ENCODE peak calls at places on chromosome 10, in four cellular contexts. O is tibial nerve, R is adrenal gland, A is heart left ventricle. S is an unnamed sample. For H3K4me1, the result is how much of the 10 kb centered on the place peaks cover.

GRCh38 chr10:43818687-43819086 is 170.0 kb upstream of the ZNF32 start:
- DNase-seq in O (no peak), R (no peak), A (no peak), S (no peak)

GRCh38 chr10:125472037-125472607 is 210.8 kb downstream of the TEX36 start:
- DNase-seq in O (no peak), R (no peak), A (no peak), S (no peak)

GRCh38 chr10:93995598-93996271 is 2.0 kb downstream of the PLCE1 start:
- DNase-seq in R (no peak), O (no peak), A (no peak), S (no peak)

GRCh38 chr10:43649149-43649523 is 455 bp upstream of the ZNF32 start:
- DNase-seq in O (no peak), R (no peak), A (no peak), S (no peak)

GRCh38 chr10:132814469-132814856 is 28.5 kb upstream of the NKX6-2 start:
- DNase-seq in R (no peak), O (no peak), A (no peak), S (peak)

GRCh38 chr10:6203331-6204062 is 765 bp downstream of the PFKFB3 start:
- DNase-seq in R (peak), A (peak), O (no peak), S (peak)

GRCh38 chr10:115129752-115130151 is 36.6 kb downstream of the ATRNL1 start:
- DNase-seq in R (no peak), A (no peak), O (no peak), S (no peak)

GRCh38 chr10:131193923-131194322 is 117.6 kb downstream of the TCERG1L start:
- DNase-seq in A (no peak), O (no peak), R (no peak), S (no peak)

GRCh38 chr10:132812544-132812943 is 26.6 kb upstream of the NKX6-2 start:
- DNase-seq in O (no peak), A (no peak), R (no peak), S (no peak)

GRCh38 chr10:16787361-16787791 is 29.8 kb downstream of the RSU1 start:
- DNase-seq in R (no peak), A (no peak), O (no peak), S (no peak)

GRCh38 chr10:74072503-74072902 is 74.6 kb downstream of the VCL start:
- DNase-seq in A (no peak), O (no peak), R (no peak), S (no peak)

GRCh38 chr10:35739998-35740397 is 97.9 kb upstream of the FZD8 start:
- DNase-seq in R (no peak), O (no peak), A (no peak), S (no peak)

GRCh38 chr10:22316286-22317120 is at the start of gene COMMD3:
- DNase-seq in R (peak), A (peak), O (peak), S (peak)

GRCh38 chr10:103709341-103709920 is 145.9 kb downstream of the SH3PXD2A start:
- DNase-seq in A (peak), R (no peak), O (no peak), S (no peak)

GRCh38 chr10:26755443-26755903 is 58.0 kb downstream of the PDSS1 start:
- DNase-seq in A (no peak), R (no peak), O (no peak), S (no peak)

GRCh38 chr10:132708441-132708840 is 77.5 kb downstream of the NKX6-2 start:
- DNase-seq in R (no peak), A (peak), O (no peak), S (peak)

GRCh38 chr10:59098387-59098786 is 78.1 kb upstream of the PHYHIPL start:
- DNase-seq in O (no peak), R (no peak), A (no peak), S (no peak)

GRCh38 chr10:49465717-49466116 is 69.8 kb upstream of the DRGX start:
- DNase-seq in R (no peak), A (no peak), O (no peak), S (no peak)
- H3K4me3 ChIP-seq in R (no peak), A (no peak), O (no peak), S (no peak)

GRCh38 chr10:80535671-80536360 is 1.9 kb upstream of the SH2D4B start:
- DNase-seq in A (peak), R (peak), O (peak), S (peak)
- H3K27ac ChIP-seq in A (peak), R (no peak), O (peak), S (peak)

GRCh38 chr10:101777085-101777856 is 1.4 kb upstream of the FGF8 start:
- DNase-seq in O (no peak), A (no peak), R (no peak), S (no peak)
- H3K4me1 ChIP-seq in O (under half), A (under half), R (under half), S (half or more)

GRCh38 chr10:49613882-49614241 is at the start of gene CHAT:
- DNase-seq in R (no peak), O (no peak), A (no peak), S (no peak)

GRCh38 chr10:49615721-49616120 is 1.9 kb downstream of the CHAT start:
- DNase-seq in O (no peak), A (no peak), R (no peak), S (no peak)

GRCh38 chr10:49613160-49613881 is 516 bp upstream of the CHAT start:
- DNase-seq in A (no peak), R (no peak), O (no peak), S (no peak)

GRCh38 chr10:49615213-49615612 is 1.4 kb downstream of the CHAT start:
- DNase-seq in O (no peak), R (no peak), A (no peak), S (no peak)

DNA sequence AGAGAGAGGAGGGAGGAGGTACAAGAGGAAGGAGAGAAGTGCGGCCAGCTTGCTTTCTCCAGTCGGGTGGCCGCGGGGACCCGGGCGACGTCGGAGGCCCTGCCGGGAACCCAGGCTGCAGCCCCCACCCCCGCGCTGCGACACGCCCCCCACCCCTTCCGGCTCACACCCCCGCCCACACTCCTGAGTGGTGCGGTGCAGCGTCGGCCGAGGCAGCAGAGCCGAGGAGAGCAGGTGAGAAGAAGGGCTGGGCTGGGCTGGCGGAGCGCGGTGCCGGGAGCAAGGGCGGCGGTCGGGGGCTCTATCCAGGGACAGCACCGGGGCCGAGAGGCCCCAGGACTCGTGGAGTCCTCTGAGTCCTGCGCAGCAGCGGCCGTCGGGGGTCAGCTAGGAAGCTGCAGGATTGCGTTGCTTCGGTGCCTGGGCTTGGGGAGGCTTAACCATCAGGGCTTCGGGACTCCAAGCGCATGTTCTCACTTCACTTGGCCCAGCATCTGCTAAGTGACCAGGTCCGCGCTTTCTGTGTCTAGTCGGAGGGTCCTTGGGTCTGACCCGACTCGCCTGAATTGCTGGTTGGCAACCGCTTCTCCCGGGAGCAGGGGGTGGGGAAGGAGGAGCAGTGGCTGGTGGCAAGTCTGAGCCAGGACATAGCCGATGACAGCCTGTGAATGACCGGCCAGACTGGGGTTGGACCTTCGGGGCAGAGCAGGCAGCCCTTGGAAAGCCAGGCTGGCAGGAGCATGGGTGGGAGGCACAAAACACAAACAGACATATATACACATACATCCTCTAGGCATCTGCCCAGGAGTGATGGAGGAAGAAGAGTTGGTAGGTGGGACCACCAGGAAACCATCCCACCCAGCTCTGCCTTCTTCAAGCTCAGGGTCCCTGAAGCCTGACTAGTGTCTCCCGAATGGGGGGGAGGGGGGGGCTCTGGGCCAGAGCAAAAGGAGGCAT is 683 bp downstream of the CHAT start:
- DNase-seq in R (no peak), A (no peak), O (no peak), S (no peak)
- H3K4me3 ChIP-seq in R (no peak), A (no peak), O (no peak), S (no peak)

GRCh38 chr10:76051007-76051936 is 619.8 kb downstream of the LRMDA start:
- DNase-seq in R (no peak), O (no peak), A (no peak), S (no peak)
- H3K27ac ChIP-seq in R (no peak), O (no peak), A (no peak), S (no peak)

GRCh38 chr10:110355922-110356627 is 51.4 kb upstream of the SMNDC1 start:
- DNase-seq in R (no peak), A (no peak), O (no peak), S (no peak)

GRCh38 chr10:110352930-110353243 is 48.2 kb upstream of the SMNDC1 start:
- DNase-seq in R (no peak), O (no peak), A (no peak), S (no peak)

GRCh38 chr10:110354322-110354766 is 49.6 kb upstream of the SMNDC1 start:
- DNase-seq in R (peak), A (peak), O (peak), S (peak)

GRCh38 chr10:110355181-110355831 is 50.6 kb upstream of the SMNDC1 start:
- DNase-seq in A (no peak), R (peak), O (no peak), S (no peak)

GRCh38 chr10:110353244-110354119 is 48.8 kb upstream of the SMNDC1 start:
- DNase-seq in R (peak), O (no peak), A (no peak), S (no peak)
- H3K4me1 ChIP-seq in R (under half), O (under half), A (under half), S (under half)

DNA sequence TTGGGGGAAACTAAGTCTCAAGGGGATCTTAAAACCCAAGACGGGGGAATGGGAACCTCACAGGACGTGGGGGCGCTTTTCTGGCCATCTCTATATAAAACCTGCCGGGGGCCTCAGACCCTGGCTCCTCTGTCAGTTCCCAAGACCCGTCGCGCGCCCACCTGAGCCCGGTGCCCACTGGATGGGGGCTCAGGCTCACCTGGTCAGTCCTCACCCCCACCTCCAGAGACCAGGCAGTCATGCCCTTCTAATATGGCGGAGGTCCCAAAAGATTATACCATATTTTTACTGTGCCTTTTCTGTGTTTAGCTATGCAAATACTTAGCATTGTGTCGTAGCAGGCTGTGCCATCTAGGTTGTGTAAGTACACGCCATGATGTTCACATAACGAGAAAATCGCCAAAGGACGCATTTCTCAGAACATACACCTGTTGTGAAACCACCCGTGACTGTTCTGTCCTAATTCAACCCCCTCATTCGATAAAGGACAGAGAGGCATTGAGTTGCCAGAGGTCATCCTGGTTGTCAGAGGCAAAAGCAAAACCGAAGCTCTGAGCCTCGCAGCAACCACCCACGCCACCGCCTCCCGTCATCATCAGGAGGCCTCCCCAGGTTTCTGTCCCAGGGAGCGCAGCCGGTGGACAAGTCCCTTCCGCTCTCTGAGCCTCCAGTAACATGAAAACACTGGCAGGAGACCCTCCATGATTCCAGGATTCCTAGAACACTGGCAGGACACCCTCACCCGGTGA is 28.9 kb downstream of the OAT start:
- DNase-seq in R (no peak), A (no peak), O (no peak), S (no peak)
- H3K4me3 ChIP-seq in R (no peak), A (peak), O (no peak), S (peak)

DNA sequence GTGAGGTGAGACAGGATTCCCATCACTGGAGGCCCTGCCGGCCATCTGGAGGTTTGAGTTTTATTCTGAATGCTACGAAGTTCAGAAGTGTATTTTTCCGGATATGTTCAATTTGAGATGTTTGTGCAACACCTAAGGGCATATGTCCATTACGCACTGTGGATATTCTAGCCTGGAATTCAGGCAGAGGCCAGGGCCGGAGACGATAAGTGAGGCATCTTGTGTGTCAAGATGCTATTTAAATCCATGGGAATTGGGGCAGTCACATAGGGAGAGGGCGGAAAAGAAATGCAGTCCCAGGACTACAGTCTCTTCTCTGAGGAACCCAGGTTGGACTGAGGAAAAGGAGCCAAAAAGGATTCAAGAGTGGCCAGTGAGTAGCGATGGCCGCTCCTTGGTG is 1.9 kb upstream of the SUV39H2 start:
- DNase-seq in O (no peak), A (no peak), R (no peak), S (no peak)
- H3K27ac ChIP-seq in O (no peak), A (peak), R (no peak), S (peak)

DNA sequence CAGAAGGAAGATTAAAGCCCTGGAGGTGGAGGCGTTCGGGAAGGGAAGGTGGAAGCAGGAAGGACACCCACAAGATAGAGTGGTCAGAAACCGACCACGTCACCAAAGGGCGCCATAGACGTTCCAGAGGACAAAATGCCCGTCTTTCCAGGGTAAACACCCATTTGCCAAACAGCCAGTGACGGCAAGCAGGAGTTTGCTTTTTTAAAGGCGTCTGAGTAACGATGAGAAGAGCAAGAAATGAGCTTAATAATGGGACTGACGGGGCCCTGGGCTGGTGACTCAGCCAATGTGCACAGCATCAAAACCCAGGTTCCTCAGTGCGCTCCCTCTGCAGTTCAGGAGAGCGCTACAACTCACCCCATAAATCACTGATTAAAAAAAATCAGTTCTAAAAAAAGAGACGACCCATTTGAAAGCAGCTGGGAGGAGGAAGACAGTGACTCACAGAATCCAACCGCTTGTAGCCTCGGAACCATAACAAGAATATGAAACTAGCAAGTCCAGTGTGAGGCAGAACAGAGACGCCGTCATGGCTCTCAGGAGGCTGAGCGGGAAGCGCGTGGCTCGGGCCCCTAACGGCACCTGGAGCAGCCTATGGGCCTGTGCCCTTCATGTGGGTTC is 5.9 kb downstream of the DIP2C start:
- DNase-seq in O (no peak), R (peak), A (no peak), S (no peak)
- H3K4me1 ChIP-seq in O (under half), R (under half), A (under half), S (half or more)